ENCODE peak calls at places on chromosomes 7 and 10, in seven cellular contexts. D is IMR-90; X is HL-60; N is effector memory CD4-positive, alpha-beta T cell; U is breast epithelium; G is GM23338; C is PC-9. M is an unnamed sample.

GRCh38 chr10:101062231-101063161 is 707 bp downstream of the KAZALD1 start:
- DNase-seq in D (peak; percentile 43), X (no peak), N (peak; percentile 16), U (no peak), G (peak; percentile 85), C (no peak), M (peak; percentile 46)

GRCh38 chr7:94252124-94252523 is 142.6 kb upstream of the COL1A2 start:
- DNase-seq in D (no peak), X (no peak), N (no peak), U (no peak), G (no peak), C (no peak), M (no peak)

GRCh38 chr10:30980951-30981616 is 50.6 kb downstream of the ZNF438 start:
- DNase-seq in D (peak; percentile 63), X (no peak), N (no peak), U (no peak), G (no peak), C (no peak), M (peak; percentile 87)

GRCh38 chr10:44990302-44990655 is 10.4 kb upstream of the ZNF22 start:
- DNase-seq in D (no peak), X (no peak), N (no peak), U (no peak), G (peak; percentile 84), C (no peak), M (peak; percentile 64)

GRCh38 chr10:120783098-120783497 is 68.1 kb upstream of the WDR11 start:
- DNase-seq in D (no peak), X (no peak), N (no peak), U (no peak), G (no peak), C (no peak), M (no peak)

GRCh38 chr10:58531084-58531695 is 18.5 kb downstream of the BICC1 start:
- DNase-seq in D (peak; percentile 76), X (peak; percentile 34), N (peak; percentile 1), U (no peak), G (peak; percentile 86), C (peak; percentile 52), M (peak; percentile 74)

GRCh38 chr7:1924185-1924817 is 254.2 kb downstream of the ELFN1 start:
- DNase-seq in D (no peak), X (no peak), N (no peak), U (no peak), G (no peak), C (no peak), M (no peak)

GRCh38 chr10:68333058-68333395 is 299 bp upstream of the PBLD start:
- DNase-seq in D (peak; percentile 56), X (no peak), N (no peak), U (no peak), G (no peak), C (peak; percentile 48), M (no peak)

GRCh38 chr7:15685358-15686181 is 913 bp downstream of the MEOX2 start:
- DNase-seq in D (peak; percentile 34), X (no peak), N (no peak), U (no peak), G (peak; percentile 74), C (no peak), M (peak; percentile 36)

GRCh38 chr7:141355057-141355456 is 196.2 kb upstream of the AGK start:
- DNase-seq in D (no peak), X (no peak), N (no peak), U (no peak), G (no peak), C (no peak), M (no peak)

GRCh38 chr7:16492513-16493062 is 27.1 kb upstream of the SOSTDC1 start:
- DNase-seq in D (peak; percentile 46), X (no peak), N (no peak), U (no peak), G (no peak), C (peak; percentile 54), M (no peak)

GRCh38 chr7:122676466-122676865 is 22.5 kb downstream of the RNF133 start:
- DNase-seq in D (no peak), X (no peak), N (no peak), U (no peak), G (no peak), C (no peak), M (no peak)

GRCh38 chr7:135501402-135501801 is 8.5 kb downstream of the CNOT4 start:
- DNase-seq in D (peak; percentile 58), X (no peak), N (no peak), U (no peak), G (no peak), C (no peak), M (no peak)

GRCh38 chr7:47539398-47540052 is 42.4 kb downstream of the TNS3 start:
- DNase-seq in D (peak; percentile 92), X (no peak), N (no peak), U (no peak), G (peak; percentile 11), C (no peak), M (peak; percentile 64)

GRCh38 chr7:157690833-157691382 is 354.1 kb downstream of the DNAJB6 start:
- DNase-seq in D (no peak), X (no peak), N (no peak), U (no peak), G (peak; percentile 65), C (no peak), M (peak; percentile 75)

GRCh38 chr10:69618746-69619145 is 11.3 kb upstream of the FAM241B start:
- DNase-seq in D (no peak), X (no peak), N (no peak), U (no peak), G (no peak), C (no peak), M (no peak)

GRCh38 chr7:15687645-15688025 is 1.2 kb upstream of the MEOX2 start:
- DNase-seq in D (no peak), X (no peak), N (no peak), U (no peak), G (peak; percentile 57), C (no peak), M (peak; percentile 27)

GRCh38 chr10:94403823-94404228 is 1.5 kb downstream of the TBC1D12 start:
- DNase-seq in D (no peak), X (no peak), N (no peak), U (no peak), G (no peak), C (no peak), M (no peak)

GRCh38 chr10:52436664-52437063 is 122.6 kb downstream of the DKK1 start:
- DNase-seq in D (peak; percentile 93), X (no peak), N (no peak), U (no peak), G (no peak), C (no peak), M (no peak)
- H3K27ac ChIP-seq in D (peak overlapping the region; percentile 66), X (no peak overlapping the region), N (no peak overlapping the region), U (no peak overlapping the region), G (no peak overlapping the region), C (no peak overlapping the region), M (no peak overlapping the region)

GRCh38 chr10:87658858-87659555 is 671 bp upstream of the PAPSS2 start:
- DNase-seq in D (peak; percentile 16), X (no peak), N (no peak), U (no peak), G (peak; percentile 84), C (no peak), M (peak; percentile 18)
- H3K4me3 ChIP-seq in D (peak overlapping the region; percentile 98), X (peak overlapping the region; percentile 58), N (no peak overlapping the region), U (peak overlapping the region; percentile 85), G (peak overlapping the region; percentile 96), C (no peak overlapping the region), M (peak overlapping the region; percentile 67)

GRCh38 chr10:5365940-5366339 is 1.2 kb downstream of the UCN3 start:
- DNase-seq in D (no peak), X (no peak), N (no peak), U (no peak), G (no peak), C (no peak), M (no peak)
- H3K27me3 ChIP-seq in D (peaks cover 5% of the 10 kb centered on the region), X (no peaks in the 10 kb centered on the region), N (no peaks in the 10 kb centered on the region), U (peaks cover 4% of the 10 kb centered on the region), G (no peaks in the 10 kb centered on the region), C (no peaks in the 10 kb centered on the region), M (no peaks in the 10 kb centered on the region)

DNA sequence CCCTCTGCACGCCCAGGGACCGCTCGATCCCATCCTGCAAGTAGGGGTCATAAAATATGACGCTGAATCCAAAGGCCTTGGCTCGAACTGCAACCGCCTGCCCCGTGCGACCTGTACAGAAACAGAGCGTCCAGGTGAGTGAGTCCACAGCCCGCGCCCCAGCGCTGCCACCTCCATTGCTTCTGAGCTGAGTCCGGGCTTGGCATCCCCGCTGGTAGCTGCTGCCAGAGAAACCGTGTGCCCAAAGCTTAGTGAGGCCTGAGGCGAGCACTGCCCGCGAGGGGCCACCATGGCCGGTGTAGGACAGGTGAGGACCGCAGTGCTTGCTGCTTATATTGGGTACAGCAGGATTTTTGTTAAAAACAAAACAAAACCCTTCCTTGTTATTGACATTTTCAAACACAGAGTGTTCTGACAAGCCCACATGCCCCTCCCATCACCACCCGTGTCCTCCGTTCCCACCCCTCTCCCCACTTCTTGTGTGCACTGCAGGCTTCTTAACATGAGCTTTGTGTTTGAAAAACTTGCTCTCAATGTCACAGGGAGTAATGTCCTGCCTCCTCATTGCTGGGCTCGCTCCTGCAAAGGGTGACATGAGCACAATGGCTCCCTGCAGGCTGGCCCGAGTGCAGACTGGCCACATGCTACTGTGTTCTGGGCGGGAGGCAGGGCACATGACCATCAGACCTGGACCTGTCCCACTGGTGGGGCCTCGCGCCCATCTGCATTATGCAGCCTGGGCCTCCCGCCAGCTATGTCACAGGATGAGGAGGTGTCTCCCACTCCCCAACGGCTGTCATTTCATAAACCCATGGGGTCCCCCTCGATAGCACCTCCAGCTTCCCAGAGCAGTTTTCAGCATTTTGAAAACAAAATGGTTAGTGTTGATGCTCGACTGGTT is 52.9 kb downstream of the ZRANB1 start:
- DNase-seq in D (no peak), X (no peak), N (no peak), U (no peak), G (no peak), C (no peak), M (peak; percentile 15)
- H3K27ac ChIP-seq in D (no peak overlapping the region), X (no peak overlapping the region), N (no peak overlapping the region), U (no peak overlapping the region), G (peak overlapping the region; percentile 59), C (no peak overlapping the region), M (no peak overlapping the region)

DNA sequence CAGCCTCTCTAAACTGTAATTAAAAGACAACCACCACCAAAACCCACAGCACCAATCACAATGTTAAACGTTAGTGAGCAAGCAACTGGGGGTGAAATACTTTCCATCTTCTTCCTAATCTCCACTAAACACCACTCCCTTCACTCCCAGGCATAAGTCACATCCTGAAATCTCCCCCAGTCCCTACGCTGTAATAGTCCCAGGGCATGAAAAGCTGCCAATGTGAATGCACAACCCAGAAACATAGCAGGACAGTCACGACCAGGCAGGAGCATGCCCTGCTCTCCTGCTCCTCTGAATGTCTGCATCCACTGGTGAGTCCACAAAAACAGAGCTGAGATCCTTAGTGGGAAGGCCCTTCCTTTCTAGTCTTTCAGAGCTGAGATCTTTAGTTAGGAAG is 288.9 kb downstream of the PARD3 start:
- DNase-seq in D (peak; percentile 37), X (no peak), N (no peak), U (no peak), G (no peak), C (no peak), M (no peak)
- H3K4me3 ChIP-seq in D (no peak overlapping the region), X (no peak overlapping the region), N (no peak overlapping the region), U (no peak overlapping the region), G (no peak overlapping the region), C (no peak overlapping the region), M (no peak overlapping the region)

GRCh38 chr7:156178857-156179256 is 366.6 kb upstream of the SHH start:
- DNase-seq in D (no peak), X (no peak), N (no peak), U (no peak), G (no peak), C (no peak), M (no peak)
- H3K27me3 ChIP-seq in D (no peaks in the 10 kb centered on the region), X (peaks cover 4% of the 10 kb centered on the region), N (no peaks in the 10 kb centered on the region), U (peaks cover 4% of the 10 kb centered on the region), G (no peaks in the 10 kb centered on the region), C (peaks cover 79% of the 10 kb centered on the region), M (no peaks in the 10 kb centered on the region)